ENCODE peak calls at places on chromosomes 7 and 10, in four cellular contexts. D is T-helper 2 cell, O is fibroblast of the aortic adventitia, J is type B pancreatic cell. U is an unnamed sample.

GRCh38 chr10:83476211-83476610 is 663.1 kb upstream of the GHITM start:
- DNase-seq in J (no peak), O (no peak), D (no peak), U (no peak)

GRCh38 chr7:2509298-2509906 is 10.2 kb upstream of the LFNG start:
- DNase-seq in D (no peak), J (no peak), O (no peak), U (no peak)

GRCh38 chr10:67978749-67979148 is 94.3 kb downstream of the SIRT1 start:
- DNase-seq in J (no peak), O (peak), D (no peak), U (no peak)

GRCh38 chr10:125259651-125260050 is 99.3 kb upstream of the CTBP2 start:
- DNase-seq in J (peak), O (no peak), D (no peak), U (peak)

GRCh38 chr10:110387983-110388681 is 83.4 kb upstream of the SMNDC1 start:
- DNase-seq in J (no peak), D (peak), O (peak), U (no peak)

GRCh38 chr10:4243651-4244050 is 458.6 kb upstream of the KLF6 start:
- DNase-seq in D (no peak), J (no peak), O (peak), U (no peak)

GRCh38 chr7:67602246-67602645 is 605.6 kb downstream of the TYW1 start:
- DNase-seq in O (no peak), J (no peak), D (no peak), U (no peak)

GRCh38 chr10:89330537-89330936 is 2.7 kb downstream of the IFIT3 start:
- DNase-seq in O (no peak), J (no peak), D (no peak), U (no peak)

GRCh38 chr7:151008511-151009323 is 15.6 kb downstream of the ATG9B start:
- DNase-seq in D (peak), O (peak), J (no peak), U (no peak)

GRCh38 chr7:50206521-50207250 is 97.8 kb upstream of the IKZF1 start:
- DNase-seq in O (no peak), D (peak), J (no peak), U (peak)

GRCh38 chr7:123747089-123747488 is 1.7 kb downstream of the WASL start:
- DNase-seq in D (no peak), O (peak), J (no peak), U (no peak)

U was measured in osteocyte.